ENCODE peak calls at places on chromosomes 1 and 21, in ten cellular contexts. V is T-helper 22 cell, N is AG04449, M is aorta, E is KBM-7, U is mammary epithelial cell, O is left ventricle myocardium superior, B is GM12865, S is transverse colon, F is ovary. J is an unnamed sample.

GRCh38 chr1:206590025-206590834 is 22.0 kb downstream of the EIF2D start:
- DNase-seq in N (peak), B (peak), V (peak), E (no peak), U (peak), S (no peak), F (no peak), O (no peak), M (no peak), J (no peak)

GRCh38 chr1:160837558-160838205 is 25.0 kb downstream of the CD244 start:
- DNase-seq in E (peak), F (peak), N (no peak), U (peak), B (peak), O (peak), S (peak), M (peak), V (peak), J (peak)

GRCh38 chr21:27681841-27682240 is 715.0 kb upstream of the ADAMTS5 start:
- DNase-seq in F (no peak), N (no peak), E (no peak), V (no peak), S (no peak), O (no peak), B (no peak), M (no peak), U (peak), J (no peak)

GRCh38 chr1:59142663-59143487 is 154.0 kb upstream of the FGGY start:
- DNase-seq in V (no peak), F (no peak), M (peak), N (peak), E (peak), U (peak), S (no peak), O (no peak), B (peak), J (no peak)

GRCh38 chr1:203968728-203969127 is 104.2 kb upstream of the SOX13 start:
- DNase-seq in E (no peak), N (no peak), O (no peak), V (no peak), S (no peak), B (no peak), M (no peak), F (no peak), U (no peak), J (no peak)

GRCh38 chr1:173489149-173489600 is 12.0 kb downstream of the PRDX6 start:
- DNase-seq in F (no peak), O (no peak), V (no peak), N (no peak), B (no peak), U (no peak), S (no peak), E (peak), M (no peak), J (no peak)

GRCh38 chr1:162564762-162565218 is 3.3 kb downstream of the UAP1 start:
- DNase-seq in S (no peak), O (no peak), M (no peak), B (no peak), E (no peak), N (no peak), V (no peak), F (no peak), U (no peak), J (no peak)

GRCh38 chr1:186236921-186237320 is 138.1 kb downstream of the TPR start:
- DNase-seq in N (peak), V (no peak), M (no peak), E (no peak), S (no peak), F (no peak), O (no peak), U (peak), B (no peak), J (no peak)